ENCODE peak calls at places on chromosome 9, in seven cellular contexts. One of them, this sample, is unnamed. For H3K4me1, the result is how much of the 10 kb centered on the place peaks cover.

GRCh38 chr9:2469681-2470141 is 151.9 kb upstream of the VLDLR start:
- DNase-seq in PC-9: peak
- DNase-seq in astrocyte: no peak
- DNase-seq in neural progenitor cell: peak
- DNase-seq in GM23248: peak
- DNase-seq in HCT116: no peak
- DNase-seq in A673: no peak
- DNase-seq in this sample: no peak

GRCh38 chr9:99998266-99998665 is 91.8 kb downstream of the STX17 start:
- DNase-seq in PC-9: no peak
- DNase-seq in astrocyte: no peak
- DNase-seq in neural progenitor cell: no peak
- DNase-seq in GM23248: no peak
- DNase-seq in HCT116: no peak
- DNase-seq in A673: no peak
- DNase-seq in this sample: no peak

GRCh38 chr9:89345476-89345875 is 27.2 kb downstream of the SECISBP2 start:
- DNase-seq in PC-9: no peak
- DNase-seq in astrocyte: no peak
- DNase-seq in neural progenitor cell: no peak
- DNase-seq in GM23248: no peak
- DNase-seq in HCT116: no peak
- DNase-seq in A673: no peak
- DNase-seq in this sample: no peak

GRCh38 chr9:109734814-109735213 is 45.2 kb upstream of the PALM2AKAP2 start:
- DNase-seq in PC-9: no peak
- DNase-seq in astrocyte: no peak
- DNase-seq in neural progenitor cell: no peak
- DNase-seq in GM23248: no peak
- DNase-seq in HCT116: no peak
- DNase-seq in A673: no peak
- DNase-seq in this sample: no peak

GRCh38 chr9:78397045-78397843 is 100.3 kb downstream of the PSAT1 start:
- DNase-seq in PC-9: no peak
- DNase-seq in astrocyte: no peak
- DNase-seq in neural progenitor cell: peak
- DNase-seq in GM23248: no peak
- DNase-seq in HCT116: no peak
- DNase-seq in A673: peak
- DNase-seq in this sample: no peak

GRCh38 chr9:88060746-88061145 is 77.5 kb downstream of the SPATA31C2 start:
- DNase-seq in PC-9: no peak
- DNase-seq in astrocyte: peak
- DNase-seq in neural progenitor cell: no peak
- DNase-seq in GM23248: no peak
- DNase-seq in HCT116: no peak
- DNase-seq in A673: no peak
- DNase-seq in this sample: no peak

GRCh38 chr9:125621170-125621569 is 85.8 kb downstream of the MAPKAP1 start:
- DNase-seq in PC-9: no peak
- DNase-seq in astrocyte: no peak
- DNase-seq in neural progenitor cell: no peak
- DNase-seq in GM23248: no peak
- DNase-seq in HCT116: no peak
- DNase-seq in A673: no peak
- DNase-seq in this sample: no peak

GRCh38 chr9:136750526-136750925 is 2.2 kb upstream of the LCN6 start:
- DNase-seq in PC-9: no peak
- DNase-seq in astrocyte: no peak
- DNase-seq in neural progenitor cell: no peak
- DNase-seq in GM23248: peak
- DNase-seq in HCT116: no peak
- DNase-seq in A673: no peak
- DNase-seq in this sample: no peak

GRCh38 chr9:86946712-86947145 is 577 bp downstream of the GAS1 start:
- DNase-seq in PC-9: peak
- DNase-seq in astrocyte: peak
- DNase-seq in neural progenitor cell: no peak
- DNase-seq in GM23248: peak
- DNase-seq in HCT116: no peak
- DNase-seq in A673: peak
- DNase-seq in this sample: no peak

GRCh38 chr9:86947146-86948081 is at the start of gene GAS1:
- DNase-seq in PC-9: peak
- DNase-seq in astrocyte: peak
- DNase-seq in neural progenitor cell: peak
- DNase-seq in GM23248: peak
- DNase-seq in HCT116: peak
- DNase-seq in A673: peak
- DNase-seq in this sample: peak

GRCh38 chr9:86944974-86945867 is 2.1 kb downstream of the GAS1 start:
- DNase-seq in PC-9: no peak
- DNase-seq in astrocyte: no peak
- DNase-seq in neural progenitor cell: peak
- DNase-seq in GM23248: peak
- DNase-seq in HCT116: no peak
- DNase-seq in A673: peak
- DNase-seq in this sample: peak

GRCh38 chr9:86943871-86944240 is 3.5 kb downstream of the GAS1 start:
- DNase-seq in PC-9: no peak
- DNase-seq in astrocyte: no peak
- DNase-seq in neural progenitor cell: no peak
- DNase-seq in GM23248: no peak
- DNase-seq in HCT116: no peak
- DNase-seq in A673: no peak
- DNase-seq in this sample: no peak

DNA sequence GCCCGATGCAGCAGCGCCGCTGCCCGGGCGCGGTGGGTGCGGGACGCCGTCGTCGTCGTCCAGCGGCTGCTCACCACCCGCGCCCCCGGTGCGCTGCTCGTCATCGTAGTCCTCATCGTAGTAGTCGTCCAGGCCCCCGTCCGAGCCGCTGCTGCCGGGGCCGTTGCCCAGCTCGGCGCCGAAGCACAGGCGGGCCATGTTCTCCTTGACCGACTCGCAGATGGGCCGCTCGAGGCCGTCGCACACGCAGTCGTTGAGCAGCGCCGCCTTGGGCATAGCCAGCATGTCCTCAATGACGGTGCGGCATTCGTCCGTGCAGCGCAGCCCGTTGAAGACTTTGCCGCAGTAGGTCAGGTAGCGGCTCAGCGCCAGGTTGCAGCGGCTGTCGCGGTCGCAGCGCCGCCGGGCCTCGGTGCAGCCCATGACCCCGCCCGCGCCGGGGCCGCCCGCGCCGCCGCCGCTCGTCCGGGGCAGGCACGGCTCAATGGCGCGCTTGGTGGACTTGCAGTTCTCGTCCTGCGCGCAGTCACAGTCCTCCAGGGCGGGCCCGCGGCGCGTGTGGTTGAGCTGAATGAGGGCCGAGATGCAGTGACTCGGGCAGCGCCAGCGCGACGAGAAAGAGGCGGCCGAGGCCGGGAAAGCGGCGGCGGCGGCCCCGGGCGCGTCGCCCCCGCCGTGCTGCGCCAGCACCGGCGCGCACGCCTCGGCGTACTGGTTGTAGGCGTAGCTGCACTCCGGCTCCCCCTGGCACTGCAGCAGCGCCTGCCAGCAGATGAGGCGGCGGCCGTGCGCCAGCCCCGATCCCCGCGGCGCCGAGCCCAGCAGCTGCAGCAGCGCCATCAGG is 1.2 kb downstream of the GAS1 start:
- DNase-seq in PC-9: peak
- DNase-seq in astrocyte: peak
- DNase-seq in neural progenitor cell: peak
- DNase-seq in GM23248: peak
- DNase-seq in HCT116: no peak
- DNase-seq in A673: peak
- DNase-seq in this sample: peak
- TF ChIP-seq EZH2 in PC-9: no peak
- TF ChIP-seq EZH2 in astrocyte: no peak
- TF ChIP-seq EZH2 in neural progenitor cell: no peak
- TF ChIP-seq EZH2 in GM23248: no peak
- TF ChIP-seq EZH2 in HCT116: no peak
- TF ChIP-seq EZH2 in A673: no peak
- TF ChIP-seq EZH2 in this sample: no peak

DNA sequence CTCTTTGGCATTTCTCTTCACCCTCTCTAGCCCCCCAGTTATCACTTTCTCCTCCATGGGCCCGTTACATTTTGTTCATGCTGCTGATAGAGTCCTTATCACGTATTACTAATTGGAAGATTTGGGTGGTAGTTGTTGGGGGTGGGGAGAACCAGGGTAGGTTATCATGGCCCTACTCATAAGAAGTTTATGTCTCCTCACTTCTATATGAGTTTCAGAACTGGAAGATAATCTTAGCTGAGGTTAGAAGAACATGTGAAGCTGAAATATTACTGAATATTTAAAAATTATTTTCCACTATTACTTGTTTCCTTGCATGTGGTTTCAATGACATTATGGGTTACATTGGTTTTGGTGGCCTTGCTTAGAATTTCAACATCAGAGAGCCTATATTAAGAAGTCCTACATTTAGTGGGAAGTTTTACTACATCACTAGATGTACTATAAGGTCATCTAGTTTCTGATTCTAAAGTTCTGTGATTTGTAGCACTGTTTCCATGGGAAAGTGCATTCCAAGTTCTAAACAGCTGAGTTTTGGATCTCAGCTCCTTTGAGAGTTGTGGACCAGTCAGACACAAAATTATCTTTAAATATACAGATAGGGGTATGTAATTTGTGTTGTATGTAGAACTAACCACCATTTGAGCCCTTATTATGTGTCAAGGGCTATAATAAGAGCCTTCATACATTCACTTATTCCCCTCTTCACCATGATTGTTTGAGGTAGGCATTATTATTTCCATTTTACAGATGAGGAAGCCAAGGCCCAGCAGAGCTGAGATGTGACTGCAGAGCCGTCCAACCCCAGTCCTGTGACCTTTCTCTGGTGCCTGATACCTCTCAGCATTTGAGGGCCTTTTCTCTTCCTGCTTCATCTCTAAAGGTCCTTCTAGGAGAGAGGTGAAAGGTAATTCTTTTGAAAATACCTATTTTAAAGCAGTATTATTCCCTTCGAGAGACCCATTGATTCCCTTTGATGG is 37.0 kb downstream of the PIP5K1B start:
- DNase-seq in PC-9: no peak
- DNase-seq in astrocyte: no peak
- DNase-seq in neural progenitor cell: no peak
- DNase-seq in GM23248: no peak
- DNase-seq in HCT116: no peak
- DNase-seq in A673: no peak
- DNase-seq in this sample: no peak
- H3K4me1 ChIP-seq in PC-9: under half
- H3K4me1 ChIP-seq in astrocyte: under half
- H3K4me1 ChIP-seq in neural progenitor cell: under half
- H3K4me1 ChIP-seq in GM23248: under half
- H3K4me1 ChIP-seq in HCT116: under half
- H3K4me1 ChIP-seq in A673: under half
- H3K4me1 ChIP-seq in this sample: under half

GRCh38 chr9:37026936-37027581 is 7.0 kb downstream of the PAX5 start:
- DNase-seq in PC-9: no peak
- DNase-seq in astrocyte: no peak
- DNase-seq in neural progenitor cell: peak
- DNase-seq in GM23248: no peak
- DNase-seq in HCT116: no peak
- DNase-seq in A673: peak
- DNase-seq in this sample: no peak

GRCh38 chr9:37028425-37029031 is 5.5 kb downstream of the PAX5 start:
- DNase-seq in PC-9: no peak
- DNase-seq in astrocyte: no peak
- DNase-seq in neural progenitor cell: peak
- DNase-seq in GM23248: no peak
- DNase-seq in HCT116: no peak
- DNase-seq in A673: no peak
- DNase-seq in this sample: no peak

GRCh38 chr9:37025381-37026084 is 8.5 kb downstream of the PAX5 start:
- DNase-seq in PC-9: no peak
- DNase-seq in astrocyte: no peak
- DNase-seq in neural progenitor cell: peak
- DNase-seq in GM23248: peak
- DNase-seq in HCT116: no peak
- DNase-seq in A673: peak
- DNase-seq in this sample: no peak

GRCh38 chr9:37027582-37028424 is 6.3 kb downstream of the PAX5 start:
- DNase-seq in PC-9: peak
- DNase-seq in astrocyte: peak
- DNase-seq in neural progenitor cell: peak
- DNase-seq in GM23248: peak
- DNase-seq in HCT116: peak
- DNase-seq in A673: peak
- DNase-seq in this sample: peak

DNA sequence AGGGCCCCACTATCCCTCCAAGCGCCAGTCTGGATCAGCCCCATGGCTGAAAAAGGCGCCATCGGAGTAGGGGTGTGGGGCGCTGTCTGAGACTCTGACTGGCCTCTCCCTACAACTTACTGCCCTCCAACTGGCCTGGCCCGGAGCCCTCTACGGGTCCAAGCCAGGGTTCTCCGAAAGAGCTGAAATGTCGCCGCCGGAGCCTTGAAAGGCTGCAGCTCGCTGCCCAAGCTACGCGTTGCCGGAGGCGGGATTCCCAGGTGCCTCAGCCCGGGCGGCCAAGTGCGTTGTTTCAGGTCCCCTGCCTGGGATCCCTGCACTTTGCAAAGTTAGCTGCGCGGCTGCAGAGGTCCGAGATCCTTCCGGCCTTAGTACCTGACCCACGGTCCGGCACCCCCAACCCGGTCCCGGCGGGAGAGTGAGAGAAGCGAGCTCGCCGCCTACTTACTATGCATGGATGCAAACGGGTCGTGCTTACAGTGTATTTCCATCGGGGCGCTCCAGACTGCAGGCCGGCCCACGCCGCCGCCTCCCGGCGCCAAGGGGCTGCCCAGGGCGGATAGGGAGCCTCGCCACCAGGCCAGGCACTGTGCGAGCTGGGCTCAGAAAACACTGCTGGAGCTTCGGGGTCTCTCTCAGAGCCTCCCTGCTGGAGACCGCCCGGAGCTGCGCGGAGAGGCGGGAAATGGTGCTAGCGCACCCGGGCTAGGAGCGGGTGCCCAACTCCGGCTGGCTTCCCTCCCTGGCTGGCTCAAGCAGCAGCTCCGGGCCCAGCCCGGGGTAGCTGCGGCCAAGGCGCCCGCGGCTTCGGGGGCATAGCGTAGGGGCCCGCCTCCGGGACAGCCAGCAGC is 7.8 kb downstream of the PAX5 start:
- DNase-seq in PC-9: no peak
- DNase-seq in astrocyte: no peak
- DNase-seq in neural progenitor cell: peak
- DNase-seq in GM23248: peak
- DNase-seq in HCT116: no peak
- DNase-seq in A673: peak
- DNase-seq in this sample: no peak
- TF ChIP-seq EZH2 in PC-9: no peak
- TF ChIP-seq EZH2 in astrocyte: peak
- TF ChIP-seq EZH2 in neural progenitor cell: peak
- TF ChIP-seq EZH2 in GM23248: peak
- TF ChIP-seq EZH2 in HCT116: no peak
- TF ChIP-seq EZH2 in A673: no peak
- TF ChIP-seq EZH2 in this sample: peak

DNA sequence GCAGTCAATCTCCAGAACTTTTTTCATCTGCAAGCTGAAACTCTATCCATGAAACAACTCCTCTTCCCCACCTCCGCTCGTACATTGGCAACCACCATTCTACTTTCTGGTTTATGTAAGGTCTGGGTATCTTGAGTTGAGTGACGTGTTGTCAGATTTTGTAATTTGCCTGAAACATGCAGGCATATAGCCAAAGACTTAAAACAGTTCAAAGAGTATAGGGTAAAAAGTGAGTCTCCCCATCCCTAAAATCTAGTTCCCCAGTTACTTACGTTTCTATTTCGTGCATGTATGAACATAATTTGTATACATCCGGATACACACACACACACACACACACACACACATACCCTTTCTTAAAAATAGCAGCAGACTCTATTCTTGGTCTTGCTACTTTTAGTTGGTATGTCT is 868 bp downstream of the HSDL2 start:
- DNase-seq in PC-9: no peak
- DNase-seq in astrocyte: no peak
- DNase-seq in neural progenitor cell: no peak
- DNase-seq in GM23248: peak
- DNase-seq in HCT116: no peak
- DNase-seq in A673: peak
- DNase-seq in this sample: peak
- H3K4me1 ChIP-seq in PC-9: under half
- H3K4me1 ChIP-seq in astrocyte: under half
- H3K4me1 ChIP-seq in neural progenitor cell: under half
- H3K4me1 ChIP-seq in GM23248: under half
- H3K4me1 ChIP-seq in HCT116: under half
- H3K4me1 ChIP-seq in A673: under half
- H3K4me1 ChIP-seq in this sample: under half